ENCODE peak calls at places on chromosomes 3 and 15, in five cellular contexts. X, A, P, V and D are unnamed samples.

GRCh38 chr3:114624676-114625181 is 330.9 kb downstream of the TIGIT start:
- DNase-seq in A (peak), P (peak), V (peak), X (peak), D (no peak)

GRCh38 chr15:36609793-36610192 is 30.4 kb downstream of the CDIN1 start:
- DNase-seq in A (no peak), X (no peak), V (no peak), P (no peak), D (no peak)

GRCh38 chr15:68787609-68788264 is 33.0 kb downstream of the ANP32A start:
- DNase-seq in X (no peak), A (no peak), V (no peak), P (no peak), D (no peak)

GRCh38 chr15:89399390-89400120 is 64.9 kb upstream of the POLG start:
- DNase-seq in V (peak), X (peak), A (no peak), P (no peak), D (peak)

GRCh38 chr3:183318846-183319770 is 66.1 kb downstream of the B3GNT5 start:
- DNase-seq in X (no peak), P (no peak), A (no peak), V (no peak), D (no peak)

GRCh38 chr3:197367081-197367780 is 68.8 kb upstream of the DLG1 start:
- DNase-seq in X (peak), V (peak), A (no peak), P (no peak), D (no peak)

GRCh38 chr3:168707900-168708299 is 612.2 kb upstream of the GOLIM4 start:
- DNase-seq in A (no peak), P (no peak), X (no peak), V (no peak), D (no peak)

GRCh38 chr15:49238342-49238741 is 68.3 kb downstream of the GALK2 start:
- DNase-seq in X (peak), V (no peak), A (no peak), P (no peak), D (no peak)

GRCh38 chr3:125161607-125162219 is 50.8 kb downstream of the SLC12A8 start:
- DNase-seq in X (no peak), V (no peak), P (no peak), A (peak), D (no peak)

GRCh38 chr3:103210583-103210982 is 775.8 kb downstream of the ZPLD1 start:
- DNase-seq in P (no peak), V (no peak), A (no peak), X (peak), D (no peak)

GRCh38 chr3:88986834-88987233 is 120.6 kb upstream of the EPHA3 start:
- DNase-seq in P (peak), A (no peak), V (no peak), X (peak), D (no peak)

GRCh38 chr15:62618432-62618831 is 424.1 kb upstream of the TPM1 start:
- DNase-seq in P (peak), A (no peak), X (no peak), V (no peak), D (no peak)

GRCh38 chr15:94631608-94632007 is 400.2 kb downstream of the MCTP2 start:
- DNase-seq in V (no peak), P (no peak), X (no peak), A (no peak), D (no peak)

DNA sequence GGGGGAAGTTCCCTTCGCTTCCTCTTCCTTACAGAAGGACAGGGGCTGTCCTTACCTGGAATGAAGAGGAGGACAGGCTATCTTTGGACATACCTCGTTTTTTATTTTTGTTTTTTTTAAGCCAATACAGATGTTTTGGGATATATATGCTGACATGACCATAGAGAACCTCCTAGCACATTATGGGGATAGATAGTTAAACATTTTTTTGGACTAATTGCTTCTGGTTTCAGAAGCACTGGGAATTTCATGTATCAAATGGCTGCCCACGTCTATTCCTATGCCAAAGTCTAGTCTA is 238.2 kb upstream of the BHLHE40 start:
- DNase-seq in P (no peak), X (no peak), V (no peak), A (no peak), D (no peak)
- TF ChIP-seq CTCF in P (no peak), X (no peak), V (no peak), A (no peak), D (no peak)

DNA sequence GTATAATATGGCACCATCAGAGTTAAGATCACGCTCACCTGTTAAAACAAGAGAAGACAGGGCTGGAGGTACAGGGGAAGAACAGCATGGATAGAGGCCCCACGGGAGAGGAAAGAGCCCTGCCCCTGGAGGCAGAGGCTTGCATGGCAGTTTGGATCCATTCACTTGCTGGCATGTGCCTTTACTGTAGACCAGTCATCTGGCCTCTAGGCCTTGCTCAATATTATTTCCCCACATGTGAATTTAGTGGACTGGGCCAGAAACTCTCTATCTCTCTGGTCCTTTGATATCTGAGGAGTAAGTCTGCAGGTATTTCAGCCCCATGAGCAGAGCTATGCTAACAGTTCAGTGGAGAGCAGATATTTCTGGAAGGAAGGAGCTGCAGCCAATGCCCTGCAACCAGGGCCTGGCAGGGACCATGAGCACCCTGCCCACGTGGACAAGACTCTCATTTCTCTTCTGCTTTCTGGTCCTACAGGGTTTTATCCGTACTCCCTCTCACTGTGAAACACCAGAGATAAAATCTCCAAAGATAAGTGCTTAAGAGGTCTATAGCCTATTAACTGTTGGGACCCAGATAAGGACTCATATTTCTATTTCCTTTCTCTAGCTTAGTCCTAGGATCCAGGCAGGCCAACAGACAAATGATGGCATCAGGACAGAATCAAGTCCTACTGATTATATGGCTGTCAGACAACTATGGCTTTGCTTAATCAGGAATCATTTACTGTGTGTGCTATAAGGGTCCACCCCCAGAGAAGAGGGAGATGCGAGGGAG is 65.0 kb downstream of the CLDN11 start:
- DNase-seq in P (no peak), V (peak), X (no peak), A (no peak), D (no peak)
- TF ChIP-seq CTCF in P (peak), V (no peak), X (peak), A (no peak), D (peak)

DNA sequence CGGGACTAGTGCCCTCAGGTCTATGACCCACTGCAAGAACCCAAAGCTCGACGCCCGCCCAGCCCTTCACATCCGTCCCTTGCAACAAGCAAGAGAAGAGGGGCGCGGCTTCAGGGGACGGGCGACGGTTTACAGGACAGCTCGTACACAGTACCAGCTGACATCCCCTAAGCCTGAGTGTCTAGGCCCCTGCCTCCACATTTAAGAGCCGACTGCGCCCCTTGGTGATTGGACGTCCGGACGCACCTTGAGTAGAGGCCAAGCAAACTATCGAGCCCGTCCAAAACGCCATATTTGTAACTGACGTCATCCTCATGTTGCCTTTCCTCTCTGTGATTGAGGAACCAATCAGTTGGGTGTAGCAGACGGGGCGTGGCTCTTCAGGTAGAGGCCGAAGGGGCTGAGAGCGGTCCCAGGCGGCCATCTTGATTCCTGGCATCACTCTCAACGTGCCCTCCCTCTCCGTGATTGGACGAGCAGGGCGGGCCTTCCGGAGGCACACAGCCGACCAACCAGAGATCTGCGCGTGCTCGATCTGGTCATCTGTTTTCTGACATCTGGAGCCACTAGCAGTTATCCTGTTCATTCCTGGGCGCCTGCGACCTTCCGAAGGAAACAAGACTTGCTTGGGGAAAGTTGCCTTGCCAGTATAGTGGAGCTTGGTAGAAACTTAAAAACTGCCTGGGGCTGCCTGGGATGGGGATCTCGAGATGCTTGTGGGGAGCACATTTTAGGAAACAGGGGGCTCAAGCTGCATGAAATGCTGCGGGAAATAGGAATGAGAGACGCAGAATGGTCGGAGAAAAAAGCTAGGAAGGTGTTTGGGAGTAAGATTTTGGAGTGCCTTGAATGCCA is 4.0 kb upstream of the RPL14 start:
- DNase-seq in A (peak), V (peak), P (peak), X (peak), D (peak)
- TF ChIP-seq CTCF in A (peak), V (no peak), P (no peak), X (no peak), D (no peak)

DNA sequence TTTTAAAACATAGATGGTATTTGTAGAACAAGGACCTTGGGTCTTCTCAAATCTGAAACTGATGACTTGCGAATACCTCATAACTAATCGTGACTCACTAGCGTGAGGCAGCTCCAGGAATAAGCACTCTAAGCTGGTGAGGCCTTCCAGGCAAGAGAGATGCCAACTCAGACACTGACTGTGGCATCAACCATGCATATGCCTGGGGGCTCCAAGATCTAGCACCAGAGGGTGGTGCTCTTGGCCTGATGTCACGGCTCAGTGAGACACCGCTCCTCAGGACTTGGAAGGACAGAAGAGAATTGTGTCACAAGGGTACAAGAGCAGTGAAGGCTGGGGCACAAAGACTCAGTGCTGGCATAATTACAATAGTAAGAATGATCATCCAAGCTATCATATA is 125.0 kb upstream of the TRIM42 start:
- DNase-seq in P (no peak), X (no peak), A (no peak), V (no peak), D (no peak)
- TF ChIP-seq CTCF in P (no peak), X (no peak), A (no peak), V (no peak), D (no peak)

GRCh38 chr3:50274371-50275104 is 4.3 kb upstream of the LSMEM2 start:
- DNase-seq in A (peak), P (no peak), V (peak), X (peak), D (peak)
- TF ChIP-seq CTCF in A (peak), P (peak), V (peak), X (peak), D (peak)

GRCh38 chr15:41561777-41562145 is 2.7 kb downstream of the TYRO3 start:
- DNase-seq in X (peak), A (no peak), V (no peak), P (no peak), D (peak)
- TF ChIP-seq CTCF in X (no peak), A (no peak), V (no peak), P (peak), D (peak)

GRCh38 chr3:149800693-149801092 is 8.3 kb upstream of the ANKUB1 start:
- DNase-seq in V (no peak), A (no peak), P (no peak), X (no peak), D (no peak)
- TF ChIP-seq CTCF in V (no peak), A (no peak), P (no peak), X (no peak), D (no peak)